ENCODE peak calls at places on chromosomes 5 and 9, in six cellular contexts. Y is SK-N-SH, I is HepG2, A is HCT116, R is K562, C is GM12878. J is an unnamed sample.

GRCh38 chr5:96177303-96177869 is 215.7 kb upstream of the ELL2 start:
- DNase-seq in Y (peak), I (peak), A (peak), R (no peak), C (peak), J (peak)

GRCh38 chr9:18023332-18023731 is 444.5 kb downstream of the SH3GL2 start:
- DNase-seq in Y (no peak), I (no peak), A (no peak), R (no peak), C (no peak), J (no peak)

GRCh38 chr9:106693546-106693945 is 169.4 kb upstream of the ZNF462 start:
- DNase-seq in Y (no peak), I (no peak), A (no peak), R (no peak), C (no peak), J (no peak)

GRCh38 chr9:121972501-121972981 is 120.6 kb downstream of the TTLL11 start:
- DNase-seq in Y (no peak), I (no peak), A (peak), R (no peak), C (peak), J (peak)

GRCh38 chr9:37827483-37828165 is 27.0 kb downstream of the DCAF10 start:
- DNase-seq in Y (no peak), I (no peak), A (no peak), R (no peak), C (no peak), J (no peak)

GRCh38 chr5:167217097-167217743 is 1074.2 kb upstream of the WWC1 start:
- DNase-seq in Y (no peak), I (no peak), A (no peak), R (no peak), C (no peak), J (no peak)

GRCh38 chr5:38190111-38190510 is 68.2 kb upstream of the EGFLAM start:
- DNase-seq in Y (no peak), I (no peak), A (no peak), R (no peak), C (no peak), J (no peak)

GRCh38 chr5:163809480-163809879 is 304.1 kb downstream of the MAT2B start:
- DNase-seq in Y (no peak), I (no peak), A (no peak), R (no peak), C (no peak), J (no peak)

GRCh38 chr5:12669326-12669725 is 765.1 kb upstream of the CTNND2 start:
- DNase-seq in Y (no peak), I (no peak), A (no peak), R (no peak), C (no peak), J (no peak)

GRCh38 chr9:132531187-132531586 is 51.2 kb upstream of the BARHL1 start:
- DNase-seq in Y (no peak), I (no peak), A (no peak), R (no peak), C (no peak), J (no peak)

GRCh38 chr5:40410231-40410861 is 269.4 kb upstream of the PTGER4 start:
- DNase-seq in Y (no peak), I (no peak), A (no peak), R (no peak), C (no peak), J (no peak)

GRCh38 chr9:22169732-22170131 is 160.6 kb upstream of the CDKN2B start:
- DNase-seq in Y (no peak), I (no peak), A (no peak), R (no peak), C (no peak), J (no peak)

GRCh38 chr9:35696520-35697215 is 6.9 kb upstream of the TPM2 start:
- DNase-seq in Y (peak), I (peak), A (peak), R (peak), C (no peak), J (peak)

GRCh38 chr5:140567136-140567818 is 2.6 kb downstream of the SLC35A4 start:
- DNase-seq in Y (no peak), I (no peak), A (no peak), R (no peak), C (no peak), J (no peak)

GRCh38 chr9:86308687-86309086 is 26.3 kb upstream of the ISCA1 start:
- DNase-seq in Y (no peak), I (no peak), A (no peak), R (no peak), C (no peak), J (no peak)

GRCh38 chr5:151581841-151582583 is 9.1 kb downstream of the FAT2 start:
- DNase-seq in Y (no peak), I (no peak), A (no peak), R (no peak), C (no peak), J (no peak)

GRCh38 chr9:18906656-18907395 is 126.2 kb downstream of the SAXO1 start:
- DNase-seq in Y (no peak), I (no peak), A (no peak), R (no peak), C (no peak), J (no peak)

GRCh38 chr9:122806661-122807060 is 6.7 kb downstream of the OR1K1 start:
- DNase-seq in Y (no peak), I (no peak), A (no peak), R (no peak), C (no peak), J (no peak)

GRCh38 chr9:88503101-88503844 is 31.7 kb upstream of the NXNL2 start:
- DNase-seq in Y (no peak), I (no peak), A (no peak), R (no peak), C (no peak), J (no peak)

GRCh38 chr9:18857769-18858168 is 175.2 kb downstream of the SAXO1 start:
- DNase-seq in Y (no peak), I (no peak), A (no peak), R (no peak), C (no peak), J (no peak)

GRCh38 chr5:18745988-18746615 is 1111.8 kb downstream of the TAF11L14 start:
- DNase-seq in Y (peak), I (peak), A (no peak), R (no peak), C (peak), J (peak)

GRCh38 chr9:107548298-107549142 is 59.0 kb upstream of the KLF4 start:
- DNase-seq in Y (no peak), I (peak), A (peak), R (no peak), C (no peak), J (no peak)

GRCh38 chr5:178467261-178468195 is 122.7 kb downstream of the COL23A1 start:
- DNase-seq in Y (no peak), I (no peak), A (no peak), R (no peak), C (no peak), J (no peak)

GRCh38 chr5:10563132-10563939 is 534 bp upstream of the ANKRD33B start:
- DNase-seq in Y (peak), I (no peak), A (no peak), R (no peak), C (no peak), J (no peak)

GRCh38 chr5:155700333-155700732 is 626.6 kb upstream of the SGCD start:
- DNase-seq in Y (no peak), I (no peak), A (no peak), R (no peak), C (no peak), J (peak)

GRCh38 chr5:164600166-164600715 is 1094.8 kb downstream of the MAT2B start:
- DNase-seq in Y (no peak), I (no peak), A (no peak), R (no peak), C (no peak), J (no peak)

GRCh38 chr5:958701-959571 is 49.7 kb upstream of the NKD2 start:
- DNase-seq in Y (peak), I (peak), A (peak), R (peak), C (no peak), J (peak)

GRCh38 chr5:167916706-167917105 is 374.7 kb upstream of the WWC1 start:
- DNase-seq in Y (no peak), I (no peak), A (no peak), R (no peak), C (no peak), J (no peak)

GRCh38 chr5:167573274-167574127 is 717.9 kb upstream of the WWC1 start:
- DNase-seq in Y (peak), I (no peak), A (no peak), R (no peak), C (no peak), J (no peak)

GRCh38 chr5:160621503-160621902 is 199.8 kb downstream of the PTTG1 start:
- DNase-seq in Y (no peak), I (no peak), A (no peak), R (no peak), C (no peak), J (no peak)

GRCh38 chr5:80275347-80275746 is 19.5 kb upstream of the SERINC5 start:
- DNase-seq in Y (peak), I (peak), A (no peak), R (no peak), C (no peak), J (peak)

GRCh38 chr9:19375536-19375935 is 4.5 kb downstream of the RPS6 start:
- DNase-seq in Y (no peak), I (no peak), A (no peak), R (no peak), C (no peak), J (no peak)

GRCh38 chr5:73103885-73104284 is 16.5 kb upstream of the TMEM171 start:
- DNase-seq in Y (no peak), I (no peak), A (no peak), R (no peak), C (no peak), J (peak)

GRCh38 chr9:133924453-133924852 is 67.7 kb downstream of the VAV2 start:
- DNase-seq in Y (no peak), I (peak), A (no peak), R (no peak), C (no peak), J (no peak)

GRCh38 chr5:43063731-43064171 is 23.6 kb upstream of the ANXA2R start:
- DNase-seq in Y (no peak), I (no peak), A (no peak), R (no peak), C (no peak), J (no peak)

GRCh38 chr5:66415208-66415607 is 181.0 kb upstream of the MAST4 start:
- DNase-seq in Y (no peak), I (no peak), A (no peak), R (no peak), C (no peak), J (no peak)

GRCh38 chr5:53433036-53433435 is 47.4 kb upstream of the FST start:
- DNase-seq in Y (no peak), I (peak), A (no peak), R (no peak), C (no peak), J (peak)

GRCh38 chr5:53430618-53431252 is 49.7 kb upstream of the FST start:
- DNase-seq in Y (no peak), I (peak), A (peak), R (no peak), C (no peak), J (no peak)

GRCh38 chr5:53429706-53430105 is 50.7 kb upstream of the FST start:
- DNase-seq in Y (no peak), I (peak), A (no peak), R (no peak), C (no peak), J (no peak)

GRCh38 chr5:53434566-53434965 is 45.9 kb upstream of the FST start:
- DNase-seq in Y (no peak), I (no peak), A (no peak), R (no peak), C (no peak), J (no peak)

DNA sequence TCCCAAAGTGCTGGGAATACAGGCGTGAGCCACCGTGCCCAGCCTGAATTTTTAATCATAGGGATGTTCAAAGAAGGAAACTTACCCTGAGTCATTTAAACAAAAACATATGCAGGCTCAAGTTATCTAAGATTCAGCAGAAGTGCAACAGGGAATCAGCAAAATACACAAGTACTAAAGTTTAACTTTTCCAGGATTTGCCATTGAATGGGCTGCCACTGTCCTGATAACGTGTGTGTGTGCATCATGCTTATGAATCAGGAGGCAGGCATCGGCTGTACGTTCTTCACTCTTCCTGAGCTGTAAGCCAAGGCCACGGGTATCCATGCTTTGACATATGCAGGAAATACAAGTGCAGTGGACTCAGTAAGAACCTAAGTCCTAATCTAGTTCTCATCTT is 48.8 kb upstream of the FST start:
- DNase-seq in Y (no peak), I (no peak), A (no peak), R (no peak), C (no peak), J (no peak)
- TF ChIP-seq JUND in Y (no peak), I (no peak), A (no peak), R (no peak), C (no peak), J (no peak)

DNA sequence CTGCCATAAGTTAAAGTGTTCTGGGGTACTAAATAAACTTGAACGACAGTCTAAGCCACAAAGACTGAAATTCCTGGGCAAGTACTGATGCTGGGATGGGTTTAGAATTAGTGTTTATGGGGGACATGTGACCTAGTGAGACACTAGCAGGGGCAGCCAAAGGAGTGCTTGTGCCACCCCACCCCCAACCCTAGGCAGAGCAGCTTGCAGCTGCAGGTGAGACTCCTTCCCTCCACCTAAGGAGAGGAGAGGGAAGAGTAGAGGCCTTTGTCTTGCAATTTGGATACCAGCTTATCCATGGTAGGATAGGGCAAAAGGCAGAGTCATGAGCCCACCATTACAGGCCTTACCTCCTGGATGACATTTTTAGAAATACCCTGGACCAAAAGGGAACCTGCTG is 28.7 kb upstream of the PDE4D start:
- DNase-seq in Y (no peak), I (no peak), A (no peak), R (no peak), C (no peak), J (no peak)
- TF ChIP-seq JUND in Y (no peak), I (no peak), A (no peak), R (no peak), C (no peak), J (no peak)

GRCh38 chr9:78133751-78134150 is 102.1 kb upstream of the CEP78 start:
- DNase-seq in Y (no peak), I (no peak), A (no peak), R (no peak), C (no peak), J (no peak)

GRCh38 chr9:78130853-78131252 is 99.2 kb upstream of the GNAQ start:
- DNase-seq in Y (no peak), I (no peak), A (no peak), R (no peak), C (no peak), J (no peak)

GRCh38 chr9:78132688-78133033 is 101.0 kb upstream of the GNAQ start:
- DNase-seq in Y (no peak), I (no peak), A (no peak), R (no peak), C (no peak), J (no peak)

GRCh38 chr9:78130004-78130403 is 98.4 kb upstream of the GNAQ start:
- DNase-seq in Y (peak), I (no peak), A (peak), R (no peak), C (no peak), J (peak)

DNA sequence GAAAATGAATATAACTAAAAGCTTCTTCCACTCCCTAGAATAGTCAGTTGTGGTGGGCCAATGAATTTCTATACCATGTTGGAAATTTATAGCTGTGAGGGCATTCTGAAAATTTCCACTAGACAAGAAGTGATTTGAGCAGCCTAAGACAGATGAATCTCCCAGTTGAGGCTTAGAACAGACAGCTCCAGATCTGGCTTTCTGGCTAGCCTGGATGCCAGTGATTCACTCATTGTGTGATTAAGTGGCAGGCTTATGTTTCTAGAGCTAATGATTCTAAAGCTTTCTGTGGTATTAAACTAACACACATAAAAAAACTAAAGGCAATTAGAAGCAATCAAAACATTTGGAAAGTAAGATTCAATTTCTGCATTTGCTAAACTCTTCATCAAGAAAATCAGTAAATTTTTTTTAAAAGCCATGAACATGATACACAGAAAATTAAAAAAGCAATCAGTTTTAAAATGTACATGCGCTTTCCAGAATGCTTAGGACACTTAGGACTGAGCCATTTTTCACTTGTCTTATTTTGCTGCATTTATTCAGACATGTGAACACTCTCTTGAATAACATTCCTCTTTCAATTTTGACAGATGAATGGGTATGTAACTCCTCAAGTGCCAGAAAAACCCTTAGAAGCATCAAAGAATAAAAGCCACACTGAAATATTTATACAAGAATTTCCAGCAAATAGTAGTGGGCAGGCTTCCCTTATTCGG is 100.5 kb upstream of the GNAQ start:
- DNase-seq in Y (no peak), I (no peak), A (no peak), R (no peak), C (no peak), J (no peak)
- TF ChIP-seq JUND in Y (no peak), I (no peak), A (no peak), R (no peak), C (no peak), J (no peak)

GRCh38 chr9:77883846-77884771 is 147.5 kb downstream of the GNAQ start:
- DNase-seq in Y (no peak), I (no peak), A (no peak), R (no peak), C (no peak), J (no peak)
- TF ChIP-seq JUND in Y (no peak), I (no peak), A (no peak), R (no peak), C (no peak), J (no peak)

DNA sequence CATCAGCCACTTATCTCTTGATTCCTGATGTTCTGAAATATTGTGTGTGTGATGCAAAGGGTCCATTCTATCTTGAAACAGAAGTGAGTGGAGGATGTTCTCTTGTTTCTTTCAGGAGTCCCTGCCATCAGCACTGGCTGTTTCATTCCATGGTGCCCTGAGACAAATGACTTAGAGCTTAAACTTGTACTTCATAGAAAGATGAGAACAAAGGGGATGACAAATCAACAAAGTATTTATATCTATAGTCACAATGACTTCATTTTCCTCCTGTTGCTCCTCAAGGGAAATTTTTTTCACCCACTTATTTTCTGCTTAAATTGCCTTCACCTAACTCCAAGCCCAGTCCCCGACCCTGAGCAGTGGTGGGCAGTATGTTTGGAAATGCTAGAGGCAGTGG is 171.6 kb downstream of the TARS1 start:
- DNase-seq in Y (no peak), I (no peak), A (no peak), R (no peak), C (no peak), J (no peak)
- TF ChIP-seq JUND in Y (peak), I (no peak), A (no peak), R (no peak), C (no peak), J (no peak)

DNA sequence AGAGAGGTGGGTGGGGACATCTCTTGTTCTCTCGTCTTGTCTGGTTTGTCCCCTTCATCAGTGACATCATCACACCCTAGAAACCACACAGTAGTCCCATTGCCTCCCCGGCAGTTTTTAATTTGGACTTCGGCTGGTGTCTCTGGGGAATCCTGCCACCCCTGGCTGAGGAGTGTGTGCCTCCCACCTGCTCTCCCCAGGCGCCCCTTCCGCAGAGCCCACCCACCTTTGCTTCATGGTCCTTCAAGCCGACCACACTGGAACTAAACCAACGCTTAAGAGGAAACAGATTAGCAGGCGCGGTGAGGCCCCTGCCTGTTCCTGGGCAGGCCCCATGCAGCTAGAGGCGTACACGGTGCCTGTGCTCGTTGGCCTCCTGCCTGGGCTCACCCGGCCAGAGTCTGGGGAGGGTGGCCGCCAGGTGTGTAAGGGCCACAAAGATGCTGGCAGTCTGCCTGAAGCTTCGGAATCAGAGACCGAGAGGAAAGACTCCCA is 107.6 kb upstream of the SPRY4 start:
- DNase-seq in Y (no peak), I (no peak), A (no peak), R (no peak), C (no peak), J (no peak)
- TF ChIP-seq JUND in Y (no peak), I (no peak), A (no peak), R (no peak), C (no peak), J (no peak)

GRCh38 chr5:14036514-14036913 is 92.0 kb upstream of the DNAH5 start:
- DNase-seq in Y (no peak), I (no peak), A (no peak), R (no peak), C (no peak), J (no peak)
- TF ChIP-seq JUND in Y (no peak), I (no peak), A (no peak), R (no peak), C (no peak), J (no peak)

GRCh38 chr5:135158315-135158697 is 124.3 kb upstream of the PITX1 start:
- DNase-seq in Y (no peak), I (no peak), A (no peak), R (no peak), C (no peak), J (no peak)
- TF ChIP-seq JUND in Y (no peak), I (no peak), A (no peak), R (no peak), C (no peak), J (no peak)